ENCODE peak calls at places on chromosomes 7 and 10, in six cellular contexts. W is NCI-H1092, X is mucosa of gallbladder, I is stomach, D is HTR-8/SVneo, S is NCI-H446 treated with DMSO at 0.1 percent for 48 hours. E is an unnamed sample.

GRCh38 chr7:143405158-143405557 is 3.5 kb downstream of the EPHA1 start:
- DNase-seq in W (no peak), X (no peak), I (no peak), D (no peak), S (no peak), E (no peak)

GRCh38 chr10:37754538-37755323 is 102.7 kb downstream of the ZNF248 start:
- DNase-seq in W (no peak), X (no peak), I (peak; percentile 36), D (peak; percentile 26), S (no peak), E (no peak)

GRCh38 chr7:143240323-143241168 is 18.7 kb downstream of the TAS2R40 start:
- DNase-seq in W (peak; percentile 41), X (peak; percentile 79), I (peak; percentile 74), D (peak; percentile 44), S (peak; percentile 44), E (peak; percentile 18)

GRCh38 chr10:129689681-129690080 is 222.6 kb downstream of the MGMT start:
- DNase-seq in W (no peak), X (no peak), I (no peak), D (no peak), S (no peak), E (no peak)

GRCh38 chr7:84196007-84196551 is 1.5 kb upstream of the SEMA3A start:
- DNase-seq in W (no peak), X (no peak), I (no peak), D (no peak), S (no peak), E (no peak)

GRCh38 chr10:59562126-59562525 is 147.5 kb downstream of the SLC16A9 start:
- DNase-seq in W (no peak), X (no peak), I (no peak), D (no peak), S (no peak), E (no peak)

GRCh38 chr7:150800576-150801241 is at the start of gene TMEM176A:
- DNase-seq in W (no peak), X (no peak), I (no peak), D (no peak), S (no peak), E (no peak)

GRCh38 chr7:151684408-151685175 is 164.9 kb upstream of the RHEB start:
- DNase-seq in W (no peak), X (no peak), I (no peak), D (no peak), S (no peak), E (no peak)

GRCh38 chr10:5105626-5106025 is 11.4 kb downstream of the AKR1C3 start:
- DNase-seq in W (no peak), X (no peak), I (no peak), D (no peak), S (no peak), E (no peak)

GRCh38 chr10:16809074-16809718 is 8.0 kb downstream of the RSU1 start:
- DNase-seq in W (no peak), X (peak; percentile 13), I (peak; percentile 38), D (peak; percentile 35), S (no peak), E (no peak)

GRCh38 chr7:8274589-8274988 is 12.6 kb upstream of the ICA1 start:
- DNase-seq in W (no peak), X (no peak), I (no peak), D (no peak), S (no peak), E (no peak)

GRCh38 chr7:3683886-3684539 is 383.0 kb downstream of the SDK1 start:
- DNase-seq in W (no peak), X (no peak), I (no peak), D (no peak), S (no peak), E (no peak)

GRCh38 chr7:139358541-139359365 is 941 bp upstream of the LUC7L2 start:
- DNase-seq in W (no peak), X (no peak), I (no peak), D (no peak), S (peak; percentile 2), E (no peak)

GRCh38 chr7:6175642-6176041 is 96.8 kb downstream of the CYTH3 start:
- DNase-seq in W (no peak), X (no peak), I (no peak), D (no peak), S (no peak), E (no peak)

GRCh38 chr7:26863504-26864308 is 684 bp downstream of the SKAP2 start:
- DNase-seq in W (no peak), X (no peak), I (no peak), D (no peak), S (no peak), E (no peak)

GRCh38 chr7:120304674-120305073 is 31.7 kb downstream of the KCND2 start:
- DNase-seq in W (no peak), X (no peak), I (no peak), D (no peak), S (no peak), E (no peak)

GRCh38 chr10:18719811-18720210 is 60.6 kb downstream of the ARL5B start:
- DNase-seq in W (no peak), X (no peak), I (no peak), D (no peak), S (no peak), E (no peak)

GRCh38 chr7:38393874-38394273 is 120.4 kb upstream of the TARP start:
- DNase-seq in W (no peak), X (no peak), I (no peak), D (no peak), S (no peak), E (no peak)

GRCh38 chr7:55309040-55309991 is 55.8 kb upstream of the LANCL2 start:
- DNase-seq in W (no peak), X (peak; percentile 15), I (peak; percentile 31), D (no peak), S (no peak), E (no peak)

GRCh38 chr10:10891437-10891836 is 126.2 kb upstream of the CELF2 start:
- DNase-seq in W (no peak), X (no peak), I (no peak), D (no peak), S (no peak), E (no peak)

GRCh38 chr10:70742537-70743429 is 42.4 kb downstream of the TBATA start:
- DNase-seq in W (no peak), X (peak; percentile 35), I (no peak), D (peak; percentile 19), S (no peak), E (no peak)

GRCh38 chr7:77450054-77450453 is 33.9 kb upstream of the GSAP start:
- DNase-seq in W (no peak), X (no peak), I (no peak), D (no peak), S (no peak), E (no peak)

GRCh38 chr10:1166828-1167275 is 110.7 kb downstream of the WDR37 start:
- DNase-seq in W (no peak), X (no peak), I (no peak), D (no peak), S (no peak), E (no peak)

E was measured in NCI-H2081 treated with DMSO at 0.1 percent for 48 hours.